ENCODE peak calls at places on chromosome 12, in eight cellular contexts. One of them, this sample, is unnamed.

GRCh38 chr12:122076743-122077495 is 1.6 kb upstream of the MLXIP start:
- DNase-seq in Calu3: no peak
- DNase-seq in cardiac muscle cell: no peak
- DNase-seq in NCI-H748 treated with DMSO at 0.1 percent for 48 hours: no peak
- DNase-seq in activated CD8-positive, alpha-beta memory T cell treated with anti-CD3 and anti-CD28 coated beads, Interleukin-2, amount 50 U/mL, for 4 hours: no peak
- DNase-seq in fibroblast of pulmonary artery: no peak
- DNase-seq in foreskin keratinocyte: no peak
- DNase-seq in globus pallidus: no peak
- DNase-seq in this sample: no peak

GRCh38 chr12:57452937-57453509 is 2.1 kb upstream of the INHBE start:
- DNase-seq in globus pallidus: peak; percentile 60
- DNase-seq in NCI-H748 treated with DMSO at 0.1 percent for 48 hours: peak; percentile 24
- DNase-seq in cardiac muscle cell: peak; percentile 85
- DNase-seq in fibroblast of pulmonary artery: peak; percentile 82
- DNase-seq in foreskin keratinocyte: peak; percentile 32
- DNase-seq in activated CD8-positive, alpha-beta memory T cell treated with anti-CD3 and anti-CD28 coated beads, Interleukin-2, amount 50 U/mL, for 4 hours: peak; percentile 39
- DNase-seq in Calu3: peak; percentile 90
- DNase-seq in this sample: peak; percentile 62

GRCh38 chr12:132393245-132393795 is 63.9 kb upstream of the GALNT9 start:
- DNase-seq in activated CD8-positive, alpha-beta memory T cell treated with anti-CD3 and anti-CD28 coated beads, Interleukin-2, amount 50 U/mL, for 4 hours: no peak
- DNase-seq in NCI-H748 treated with DMSO at 0.1 percent for 48 hours: no peak
- DNase-seq in fibroblast of pulmonary artery: no peak
- DNase-seq in foreskin keratinocyte: no peak
- DNase-seq in Calu3: peak; percentile 68
- DNase-seq in cardiac muscle cell: no peak
- DNase-seq in globus pallidus: no peak
- DNase-seq in this sample: no peak

GRCh38 chr12:124527861-124528561 is 39.4 kb downstream of the NCOR2 start:
- DNase-seq in Calu3: no peak
- DNase-seq in NCI-H748 treated with DMSO at 0.1 percent for 48 hours: no peak
- DNase-seq in foreskin keratinocyte: peak; percentile 65
- DNase-seq in cardiac muscle cell: no peak
- DNase-seq in fibroblast of pulmonary artery: no peak
- DNase-seq in globus pallidus: no peak
- DNase-seq in activated CD8-positive, alpha-beta memory T cell treated with anti-CD3 and anti-CD28 coated beads, Interleukin-2, amount 50 U/mL, for 4 hours: no peak
- DNase-seq in this sample: no peak

GRCh38 chr12:62701492-62701891 is 233.5 kb downstream of the PPM1H start:
- DNase-seq in Calu3: no peak
- DNase-seq in activated CD8-positive, alpha-beta memory T cell treated with anti-CD3 and anti-CD28 coated beads, Interleukin-2, amount 50 U/mL, for 4 hours: no peak
- DNase-seq in NCI-H748 treated with DMSO at 0.1 percent for 48 hours: no peak
- DNase-seq in globus pallidus: no peak
- DNase-seq in fibroblast of pulmonary artery: no peak
- DNase-seq in foreskin keratinocyte: no peak
- DNase-seq in cardiac muscle cell: no peak
- DNase-seq in this sample: no peak

GRCh38 chr12:99147150-99147549 is 500.4 kb upstream of the GARIN6 start:
- DNase-seq in NCI-H748 treated with DMSO at 0.1 percent for 48 hours: no peak
- DNase-seq in foreskin keratinocyte: no peak
- DNase-seq in Calu3: no peak
- DNase-seq in fibroblast of pulmonary artery: no peak
- DNase-seq in globus pallidus: no peak
- DNase-seq in activated CD8-positive, alpha-beta memory T cell treated with anti-CD3 and anti-CD28 coated beads, Interleukin-2, amount 50 U/mL, for 4 hours: no peak
- DNase-seq in cardiac muscle cell: peak; percentile 36
- DNase-seq in this sample: no peak

GRCh38 chr12:124140889-124141550 is 153.9 kb upstream of the RFLNA start:
- DNase-seq in fibroblast of pulmonary artery: no peak
- DNase-seq in Calu3: no peak
- DNase-seq in NCI-H748 treated with DMSO at 0.1 percent for 48 hours: no peak
- DNase-seq in globus pallidus: no peak
- DNase-seq in cardiac muscle cell: no peak
- DNase-seq in activated CD8-positive, alpha-beta memory T cell treated with anti-CD3 and anti-CD28 coated beads, Interleukin-2, amount 50 U/mL, for 4 hours: no peak
- DNase-seq in foreskin keratinocyte: no peak
- DNase-seq in this sample: no peak

GRCh38 chr12:49949866-49950265 is 671 bp upstream of the AQP2 start:
- DNase-seq in fibroblast of pulmonary artery: no peak
- DNase-seq in Calu3: no peak
- DNase-seq in cardiac muscle cell: no peak
- DNase-seq in foreskin keratinocyte: no peak
- DNase-seq in activated CD8-positive, alpha-beta memory T cell treated with anti-CD3 and anti-CD28 coated beads, Interleukin-2, amount 50 U/mL, for 4 hours: no peak
- DNase-seq in globus pallidus: no peak
- DNase-seq in NCI-H748 treated with DMSO at 0.1 percent for 48 hours: no peak
- DNase-seq in this sample: no peak